ENCODE peak calls at places on chromosomes 4 and X, in nine cellular contexts. One of them, this sample, is unnamed. For H3K27me3, the result is how much of the 10 kb centered on the place peaks cover.

GRCh38 chr4:116055857-116056827 is 942.7 kb upstream of the NDST4 start:
- DNase-seq in psoas muscle: no peak
- DNase-seq in SJSA1: no peak
- DNase-seq in dorsolateral prefrontal cortex: no peak
- DNase-seq in ascending aorta: no peak
- DNase-seq in H7: no peak
- DNase-seq in tibial nerve: no peak
- DNase-seq in upper lobe of left lung: no peak
- DNase-seq in aorta: no peak
- DNase-seq in this sample: no peak

GRCh38 chr4:109319156-109319555 is 16.7 kb upstream of the COL25A1 start:
- DNase-seq in psoas muscle: no peak
- DNase-seq in SJSA1: no peak
- DNase-seq in dorsolateral prefrontal cortex: no peak
- DNase-seq in ascending aorta: no peak
- DNase-seq in H7: no peak
- DNase-seq in tibial nerve: no peak
- DNase-seq in upper lobe of left lung: no peak
- DNase-seq in aorta: no peak
- DNase-seq in this sample: no peak

GRCh38 chr4:80135702-80136058 is 61.6 kb upstream of the PRDM8 start:
- DNase-seq in psoas muscle: no peak
- DNase-seq in SJSA1: no peak
- DNase-seq in dorsolateral prefrontal cortex: no peak
- DNase-seq in ascending aorta: no peak
- DNase-seq in H7: no peak
- DNase-seq in tibial nerve: no peak
- DNase-seq in upper lobe of left lung: no peak
- DNase-seq in aorta: no peak
- DNase-seq in this sample: no peak

GRCh38 chr4:145347684-145348083 is 134.0 kb upstream of the SMAD1 start:
- DNase-seq in psoas muscle: no peak
- DNase-seq in SJSA1: no peak
- DNase-seq in dorsolateral prefrontal cortex: no peak
- DNase-seq in ascending aorta: no peak
- DNase-seq in H7: no peak
- DNase-seq in tibial nerve: no peak
- DNase-seq in upper lobe of left lung: no peak
- DNase-seq in aorta: no peak
- DNase-seq in this sample: no peak

GRCh38 chr4:181909368-181909767 is 333.8 kb upstream of the TENM3 start:
- DNase-seq in psoas muscle: no peak
- DNase-seq in SJSA1: no peak
- DNase-seq in dorsolateral prefrontal cortex: no peak
- DNase-seq in ascending aorta: no peak
- DNase-seq in H7: no peak
- DNase-seq in tibial nerve: no peak
- DNase-seq in upper lobe of left lung: no peak
- DNase-seq in aorta: no peak
- DNase-seq in this sample: no peak

GRCh38 chr4:74638001-74638400 is 156.3 kb downstream of the BTC start:
- DNase-seq in psoas muscle: no peak
- DNase-seq in SJSA1: no peak
- DNase-seq in dorsolateral prefrontal cortex: no peak
- DNase-seq in ascending aorta: no peak
- DNase-seq in H7: no peak
- DNase-seq in tibial nerve: no peak
- DNase-seq in upper lobe of left lung: no peak
- DNase-seq in aorta: no peak
- DNase-seq in this sample: no peak

GRCh38 chr4:55926610-55927009 is 22.1 kb upstream of the CEP135 start:
- DNase-seq in psoas muscle: no peak
- DNase-seq in SJSA1: no peak
- DNase-seq in dorsolateral prefrontal cortex: no peak
- DNase-seq in ascending aorta: no peak
- DNase-seq in H7: peak
- DNase-seq in tibial nerve: no peak
- DNase-seq in upper lobe of left lung: no peak
- DNase-seq in aorta: no peak
- DNase-seq in this sample: no peak

GRCh38 chr4:36278789-36279188 is 2.6 kb upstream of the DTHD1 start:
- DNase-seq in psoas muscle: no peak
- DNase-seq in SJSA1: no peak
- DNase-seq in dorsolateral prefrontal cortex: no peak
- DNase-seq in ascending aorta: no peak
- DNase-seq in H7: no peak
- DNase-seq in tibial nerve: no peak
- DNase-seq in upper lobe of left lung: no peak
- DNase-seq in aorta: no peak
- DNase-seq in this sample: no peak

GRCh38 chrX:46465203-46465602 is 80.0 kb downstream of the ZNF674 start:
- DNase-seq in psoas muscle: no peak
- DNase-seq in SJSA1: no peak
- DNase-seq in dorsolateral prefrontal cortex: no peak
- DNase-seq in ascending aorta: no peak
- DNase-seq in H7: no peak
- DNase-seq in tibial nerve: no peak
- DNase-seq in upper lobe of left lung: no peak
- DNase-seq in aorta: no peak
- DNase-seq in this sample: no peak

GRCh38 chr4:37891221-37892159 is 606 bp downstream of the TBC1D1 start:
- DNase-seq in psoas muscle: no peak
- DNase-seq in SJSA1: no peak
- DNase-seq in dorsolateral prefrontal cortex: no peak
- DNase-seq in ascending aorta: peak
- DNase-seq in H7: peak
- DNase-seq in tibial nerve: peak
- DNase-seq in upper lobe of left lung: peak
- DNase-seq in aorta: no peak
- DNase-seq in this sample: peak

GRCh38 chr4:37890501-37891220 is at the start of gene TBC1D1:
- DNase-seq in psoas muscle: peak
- DNase-seq in SJSA1: no peak
- DNase-seq in dorsolateral prefrontal cortex: peak
- DNase-seq in ascending aorta: peak
- DNase-seq in H7: peak
- DNase-seq in tibial nerve: peak
- DNase-seq in upper lobe of left lung: peak
- DNase-seq in aorta: peak
- DNase-seq in this sample: peak

GRCh38 chr4:37892641-37893040 is 1.8 kb downstream of the TBC1D1 start:
- DNase-seq in psoas muscle: no peak
- DNase-seq in SJSA1: no peak
- DNase-seq in dorsolateral prefrontal cortex: no peak
- DNase-seq in ascending aorta: no peak
- DNase-seq in H7: no peak
- DNase-seq in tibial nerve: no peak
- DNase-seq in upper lobe of left lung: peak
- DNase-seq in aorta: no peak
- DNase-seq in this sample: peak

GRCh38 chr4:37893164-37893563 is 2.3 kb downstream of the TBC1D1 start:
- DNase-seq in psoas muscle: no peak
- DNase-seq in SJSA1: no peak
- DNase-seq in dorsolateral prefrontal cortex: no peak
- DNase-seq in ascending aorta: no peak
- DNase-seq in H7: no peak
- DNase-seq in tibial nerve: no peak
- DNase-seq in upper lobe of left lung: no peak
- DNase-seq in aorta: no peak
- DNase-seq in this sample: no peak

GRCh38 chr4:37889849-37890500 is 909 bp upstream of the TBC1D1 start:
- DNase-seq in psoas muscle: no peak
- DNase-seq in SJSA1: no peak
- DNase-seq in dorsolateral prefrontal cortex: no peak
- DNase-seq in ascending aorta: peak
- DNase-seq in H7: peak
- DNase-seq in tibial nerve: no peak
- DNase-seq in upper lobe of left lung: no peak
- DNase-seq in aorta: peak
- DNase-seq in this sample: no peak
- H3K27me3 ChIP-seq in psoas muscle: under half
- H3K27me3 ChIP-seq in SJSA1: under half
- H3K27me3 ChIP-seq in dorsolateral prefrontal cortex: under half
- H3K27me3 ChIP-seq in ascending aorta: under half
- H3K27me3 ChIP-seq in H7: half or more
- H3K27me3 ChIP-seq in tibial nerve: under half
- H3K27me3 ChIP-seq in upper lobe of left lung: under half
- H3K27me3 ChIP-seq in aorta: under half
- H3K27me3 ChIP-seq in this sample: under half

DNA sequence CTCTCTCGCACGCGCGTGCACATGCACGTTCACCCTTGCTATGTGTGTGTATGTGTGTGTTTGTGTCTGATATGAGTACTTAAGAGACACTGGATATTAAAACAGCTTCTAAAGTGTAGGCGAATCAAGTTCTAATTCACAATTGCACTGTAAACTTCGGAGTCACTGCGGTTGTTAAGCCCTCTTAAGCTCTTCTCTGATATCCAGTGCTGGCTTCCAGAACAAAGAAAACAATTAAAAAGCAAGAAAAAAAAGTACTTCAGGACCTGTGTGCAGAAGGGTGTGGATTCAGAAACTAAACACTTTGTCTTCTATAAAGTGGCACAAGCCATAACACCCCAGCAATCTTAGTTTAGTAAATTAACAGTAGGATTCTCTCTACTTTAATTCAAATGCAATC is 300.2 kb downstream of the PCDH7 start:
- DNase-seq in psoas muscle: no peak
- DNase-seq in SJSA1: no peak
- DNase-seq in dorsolateral prefrontal cortex: no peak
- DNase-seq in ascending aorta: no peak
- DNase-seq in H7: no peak
- DNase-seq in tibial nerve: no peak
- DNase-seq in upper lobe of left lung: no peak
- DNase-seq in aorta: no peak
- DNase-seq in this sample: no peak
- H3K27me3 ChIP-seq in psoas muscle: under half
- H3K27me3 ChIP-seq in SJSA1: under half
- H3K27me3 ChIP-seq in dorsolateral prefrontal cortex: under half
- H3K27me3 ChIP-seq in ascending aorta: under half
- H3K27me3 ChIP-seq in H7: under half
- H3K27me3 ChIP-seq in tibial nerve: under half
- H3K27me3 ChIP-seq in upper lobe of left lung: under half
- H3K27me3 ChIP-seq in aorta: under half
- H3K27me3 ChIP-seq in this sample: under half

DNA sequence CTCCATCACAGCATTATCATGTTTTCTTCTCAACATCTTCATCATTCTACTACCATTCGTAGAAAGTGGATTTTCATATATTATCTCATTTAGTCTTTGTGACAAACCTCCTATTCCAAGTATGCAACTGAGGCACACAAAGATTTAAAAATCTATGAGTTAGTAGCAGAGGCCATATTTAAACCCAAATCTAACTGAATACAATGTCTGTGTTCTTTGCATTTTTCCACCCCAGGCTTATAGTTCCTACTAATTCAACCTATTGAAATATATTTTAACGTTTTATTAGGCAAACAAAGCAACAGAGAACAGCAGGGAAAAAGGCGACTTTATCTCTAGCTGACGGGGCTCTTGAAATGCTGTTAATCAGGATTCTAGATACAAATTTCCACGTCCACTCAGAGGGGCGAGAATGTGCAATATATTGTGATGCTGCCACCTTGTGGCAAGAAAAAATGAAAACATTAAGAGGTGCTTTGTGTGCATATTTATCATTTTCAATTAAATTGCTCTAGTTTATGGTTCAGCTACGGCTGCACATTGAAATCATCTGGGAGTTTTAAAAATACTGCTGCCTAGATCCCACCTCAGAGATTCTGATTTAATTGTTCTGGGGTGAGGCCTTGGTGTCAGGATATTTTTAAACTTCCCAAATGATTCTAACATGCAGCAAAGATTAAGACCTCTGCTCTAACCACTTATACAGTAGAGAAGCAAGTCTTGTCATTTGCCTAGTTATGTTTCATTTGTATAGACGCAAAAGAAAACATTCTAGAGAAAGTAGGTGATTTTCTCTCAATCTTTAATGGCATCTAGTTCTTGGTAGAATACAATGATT is 315.9 kb downstream of the MAPK10 start:
- DNase-seq in psoas muscle: no peak
- DNase-seq in SJSA1: no peak
- DNase-seq in dorsolateral prefrontal cortex: no peak
- DNase-seq in ascending aorta: peak
- DNase-seq in H7: no peak
- DNase-seq in tibial nerve: peak
- DNase-seq in upper lobe of left lung: no peak
- DNase-seq in aorta: no peak
- DNase-seq in this sample: no peak
- H3K27me3 ChIP-seq in psoas muscle: under half
- H3K27me3 ChIP-seq in SJSA1: under half
- H3K27me3 ChIP-seq in dorsolateral prefrontal cortex: under half
- H3K27me3 ChIP-seq in ascending aorta: under half
- H3K27me3 ChIP-seq in H7: under half
- H3K27me3 ChIP-seq in tibial nerve: under half
- H3K27me3 ChIP-seq in upper lobe of left lung: under half
- H3K27me3 ChIP-seq in aorta: under half
- H3K27me3 ChIP-seq in this sample: under half

GRCh38 chrX:65924938-65925507 is 114.9 kb downstream of the VSIG4 start:
- DNase-seq in psoas muscle: no peak
- DNase-seq in SJSA1: no peak
- DNase-seq in dorsolateral prefrontal cortex: no peak
- DNase-seq in ascending aorta: no peak
- DNase-seq in H7: no peak
- DNase-seq in tibial nerve: no peak
- DNase-seq in upper lobe of left lung: no peak
- DNase-seq in aorta: no peak
- DNase-seq in this sample: no peak

GRCh38 chrX:65920620-65921019 is 119.3 kb downstream of the VSIG4 start:
- DNase-seq in psoas muscle: no peak
- DNase-seq in SJSA1: no peak
- DNase-seq in dorsolateral prefrontal cortex: no peak
- DNase-seq in ascending aorta: no peak
- DNase-seq in H7: no peak
- DNase-seq in tibial nerve: no peak
- DNase-seq in upper lobe of left lung: no peak
- DNase-seq in aorta: no peak
- DNase-seq in this sample: no peak

GRCh38 chrX:65926095-65927019 is 113.5 kb downstream of the VSIG4 start:
- DNase-seq in psoas muscle: no peak
- DNase-seq in SJSA1: no peak
- DNase-seq in dorsolateral prefrontal cortex: no peak
- DNase-seq in ascending aorta: no peak
- DNase-seq in H7: no peak
- DNase-seq in tibial nerve: no peak
- DNase-seq in upper lobe of left lung: no peak
- DNase-seq in aorta: no peak
- DNase-seq in this sample: peak

GRCh38 chrX:65925592-65925991 is 114.3 kb downstream of the VSIG4 start:
- DNase-seq in psoas muscle: no peak
- DNase-seq in SJSA1: no peak
- DNase-seq in dorsolateral prefrontal cortex: no peak
- DNase-seq in ascending aorta: no peak
- DNase-seq in H7: no peak
- DNase-seq in tibial nerve: no peak
- DNase-seq in upper lobe of left lung: no peak
- DNase-seq in aorta: no peak
- DNase-seq in this sample: no peak

DNA sequence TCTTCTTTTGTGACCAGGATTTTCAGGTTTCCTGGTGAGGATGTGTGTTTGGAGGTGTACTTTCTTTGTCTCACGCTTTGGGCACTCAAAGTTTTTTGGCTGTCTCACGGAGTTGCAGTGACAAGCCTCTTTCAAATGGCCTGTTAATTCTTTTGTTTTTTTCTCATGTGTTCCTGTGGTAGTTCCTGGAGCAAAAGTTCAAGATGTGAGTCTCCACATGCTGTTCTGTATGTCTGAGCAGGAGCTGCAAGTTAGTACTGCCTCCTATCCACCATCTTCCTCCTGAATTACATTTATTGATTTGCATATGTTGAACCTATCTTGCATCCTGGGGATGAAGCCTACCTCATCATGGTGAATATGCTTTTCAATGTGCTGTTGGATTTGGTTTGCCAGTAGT is 118.5 kb downstream of the VSIG4 start:
- DNase-seq in psoas muscle: no peak
- DNase-seq in SJSA1: no peak
- DNase-seq in dorsolateral prefrontal cortex: no peak
- DNase-seq in ascending aorta: no peak
- DNase-seq in H7: no peak
- DNase-seq in tibial nerve: no peak
- DNase-seq in upper lobe of left lung: no peak
- DNase-seq in aorta: no peak
- DNase-seq in this sample: no peak
- H3K27me3 ChIP-seq in psoas muscle: under half
- H3K27me3 ChIP-seq in SJSA1: under half
- H3K27me3 ChIP-seq in dorsolateral prefrontal cortex: under half
- H3K27me3 ChIP-seq in ascending aorta: under half
- H3K27me3 ChIP-seq in H7: under half
- H3K27me3 ChIP-seq in tibial nerve: under half
- H3K27me3 ChIP-seq in upper lobe of left lung: under half
- H3K27me3 ChIP-seq in aorta: under half
- H3K27me3 ChIP-seq in this sample: under half